ENCODE peak calls at places on chromosomes 13 and 19, in four cellular contexts. One of them, this sample, is unnamed. For H3K4me1 and H3K9me3, the result is how much of the 10 kb centered on the place peaks cover.

GRCh38 chr19:13228561-13228960 is 78.3 kb downstream of the IER2 start:
- DNase-seq in adipocyte: no peak
- DNase-seq in A549: peak
- DNase-seq in gastrocnemius medialis: no peak
- DNase-seq in this sample: no peak

GRCh38 chr19:12784394-12784870 is 6.9 kb upstream of the JUNB start:
- DNase-seq in adipocyte: peak
- DNase-seq in A549: no peak
- DNase-seq in gastrocnemius medialis: no peak
- DNase-seq in this sample: no peak

GRCh38 chr13:33303885-33304284 is 18.3 kb upstream of the STARD13 start:
- DNase-seq in adipocyte: peak
- DNase-seq in A549: peak
- DNase-seq in gastrocnemius medialis: no peak
- DNase-seq in this sample: peak

GRCh38 chr13:90800082-90800746 is 547.3 kb upstream of the MIR17HG start:
- DNase-seq in adipocyte: no peak
- DNase-seq in A549: no peak
- DNase-seq in gastrocnemius medialis: peak
- DNase-seq in this sample: no peak

GRCh38 chr19:42441047-42441440 is 1.7 kb downstream of the CXCL17 start:
- DNase-seq in adipocyte: no peak
- DNase-seq in A549: no peak
- DNase-seq in gastrocnemius medialis: no peak
- DNase-seq in this sample: no peak

GRCh38 chr13:20161275-20161950 is 561 bp upstream of the GJA3 start:
- DNase-seq in adipocyte: peak
- DNase-seq in A549: no peak
- DNase-seq in gastrocnemius medialis: no peak
- DNase-seq in this sample: no peak

GRCh38 chr19:28042516-28042915 is 1170.4 kb downstream of the UQCRFS1 start:
- DNase-seq in adipocyte: no peak
- DNase-seq in A549: no peak
- DNase-seq in gastrocnemius medialis: no peak
- DNase-seq in this sample: no peak

GRCh38 chr13:27583645-27584044 is 36.7 kb downstream of the LNX2 start:
- DNase-seq in adipocyte: no peak
- DNase-seq in A549: no peak
- DNase-seq in gastrocnemius medialis: no peak
- DNase-seq in this sample: peak

GRCh38 chr13:93794197-93794885 is 567.7 kb downstream of the GPC6 start:
- DNase-seq in adipocyte: no peak
- DNase-seq in A549: no peak
- DNase-seq in gastrocnemius medialis: no peak
- DNase-seq in this sample: no peak

GRCh38 chr19:4744451-4745170 is 21.0 kb upstream of the DPP9 start:
- DNase-seq in adipocyte: peak
- DNase-seq in A549: peak
- DNase-seq in gastrocnemius medialis: peak
- DNase-seq in this sample: peak

GRCh38 chr13:63433546-63434150 is 2018.0 kb upstream of the PCDH20 start:
- DNase-seq in adipocyte: peak
- DNase-seq in A549: peak
- DNase-seq in gastrocnemius medialis: no peak
- DNase-seq in this sample: peak

GRCh38 chr13:20680416-20681080 is 23.0 kb upstream of the IL17D start:
- DNase-seq in adipocyte: no peak
- DNase-seq in A549: no peak
- DNase-seq in gastrocnemius medialis: no peak
- DNase-seq in this sample: no peak

GRCh38 chr13:72255908-72256307 is 388.9 kb upstream of the DACH1 start:
- DNase-seq in adipocyte: peak
- DNase-seq in A549: peak
- DNase-seq in gastrocnemius medialis: no peak
- DNase-seq in this sample: peak

GRCh38 chr19:17097593-17098126 is 22.1 kb downstream of the MYO9B start:
- DNase-seq in adipocyte: peak
- DNase-seq in A549: peak
- DNase-seq in gastrocnemius medialis: no peak
- DNase-seq in this sample: no peak

GRCh38 chr19:27774827-27775226 is 1438.1 kb downstream of the UQCRFS1 start:
- DNase-seq in adipocyte: no peak
- DNase-seq in A549: peak
- DNase-seq in gastrocnemius medialis: no peak
- DNase-seq in this sample: no peak

GRCh38 chr13:34207334-34207733 is 389.4 kb downstream of the RFC3 start:
- DNase-seq in adipocyte: peak
- DNase-seq in A549: peak
- DNase-seq in gastrocnemius medialis: no peak
- DNase-seq in this sample: peak

GRCh38 chr19:39515551-39516191 is 732 bp downstream of the SELENOV start:
- DNase-seq in adipocyte: no peak
- DNase-seq in A549: no peak
- DNase-seq in gastrocnemius medialis: no peak
- DNase-seq in this sample: no peak

GRCh38 chr13:107807306-107808073 is 407.8 kb downstream of the LIG4 start:
- DNase-seq in adipocyte: no peak
- DNase-seq in A549: no peak
- DNase-seq in gastrocnemius medialis: no peak
- DNase-seq in this sample: peak

GRCh38 chr13:95264225-95264624 is 37.0 kb downstream of the ABCC4 start:
- DNase-seq in adipocyte: no peak
- DNase-seq in A549: no peak
- DNase-seq in gastrocnemius medialis: no peak
- DNase-seq in this sample: no peak

GRCh38 chr13:97798836-97799235 is 154.6 kb upstream of the IPO5 start:
- DNase-seq in adipocyte: peak
- DNase-seq in A549: no peak
- DNase-seq in gastrocnemius medialis: no peak
- DNase-seq in this sample: no peak

GRCh38 chr19:29804493-29804892 is 7.3 kb upstream of the CCNE1 start:
- DNase-seq in adipocyte: no peak
- DNase-seq in A549: no peak
- DNase-seq in gastrocnemius medialis: no peak
- DNase-seq in this sample: no peak

GRCh38 chr19:2494447-2495129 is 18.7 kb downstream of the GADD45B start:
- DNase-seq in adipocyte: peak
- DNase-seq in A549: peak
- DNase-seq in gastrocnemius medialis: peak
- DNase-seq in this sample: peak
- H3K4me1 ChIP-seq in adipocyte: under half
- H3K4me1 ChIP-seq in A549: half or more
- H3K4me1 ChIP-seq in gastrocnemius medialis: under half
- H3K4me1 ChIP-seq in this sample: under half

GRCh38 chr13:48069573-48069972 is 25.3 kb downstream of the MED4 start:
- DNase-seq in adipocyte: no peak
- DNase-seq in A549: no peak
- DNase-seq in gastrocnemius medialis: no peak
- DNase-seq in this sample: no peak
- H3K9me3 ChIP-seq in adipocyte: half or more
- H3K9me3 ChIP-seq in A549: under half
- H3K9me3 ChIP-seq in gastrocnemius medialis: under half
- H3K9me3 ChIP-seq in this sample: under half

GRCh38 chr19:21877976-21878375 is 42.0 kb upstream of the ZNF43 start:
- DNase-seq in adipocyte: no peak
- DNase-seq in A549: no peak
- DNase-seq in gastrocnemius medialis: no peak
- DNase-seq in this sample: no peak

GRCh38 chr19:21878646-21879045 is 42.7 kb upstream of the ZNF43 start:
- DNase-seq in adipocyte: no peak
- DNase-seq in A549: no peak
- DNase-seq in gastrocnemius medialis: no peak
- DNase-seq in this sample: no peak
- H3K4me1 ChIP-seq in adipocyte: under half
- H3K4me1 ChIP-seq in A549: under half
- H3K4me1 ChIP-seq in gastrocnemius medialis: under half
- H3K4me1 ChIP-seq in this sample: under half

DNA sequence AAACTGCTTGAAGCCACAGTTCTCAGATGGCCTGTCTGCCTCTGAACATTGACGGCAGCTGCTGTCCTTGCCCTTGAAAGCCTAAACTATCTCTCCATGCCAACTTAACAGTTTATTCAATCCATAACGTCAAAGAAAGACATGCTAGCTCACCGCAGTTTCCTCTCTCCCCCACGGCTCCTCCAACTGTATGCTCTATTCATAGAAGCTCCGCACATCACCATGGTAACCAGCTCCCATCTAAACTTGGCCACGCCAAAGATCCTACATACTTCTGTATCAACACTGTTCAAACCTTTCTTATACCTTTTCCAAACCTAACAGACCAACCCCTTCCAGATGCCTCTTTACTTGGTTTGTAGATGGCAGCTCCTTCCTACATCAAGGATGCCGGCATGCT is 48.6 kb downstream of the ZNF91 start:
- DNase-seq in adipocyte: no peak
- DNase-seq in A549: no peak
- DNase-seq in gastrocnemius medialis: no peak
- DNase-seq in this sample: no peak
- H3K9me3 ChIP-seq in adipocyte: half or more
- H3K9me3 ChIP-seq in A549: half or more
- H3K9me3 ChIP-seq in gastrocnemius medialis: under half
- H3K9me3 ChIP-seq in this sample: under half

GRCh38 chr13:113646921-113647340 is 11.1 kb downstream of the ATP4B start:
- DNase-seq in adipocyte: no peak
- DNase-seq in A549: no peak
- DNase-seq in gastrocnemius medialis: no peak
- DNase-seq in this sample: no peak
- H3K4me1 ChIP-seq in adipocyte: under half
- H3K4me1 ChIP-seq in A549: under half
- H3K4me1 ChIP-seq in gastrocnemius medialis: under half
- H3K4me1 ChIP-seq in this sample: under half

GRCh38 chr13:74082741-74083160 is 51.5 kb downstream of the KLF12 start:
- DNase-seq in adipocyte: no peak
- DNase-seq in A549: no peak
- DNase-seq in gastrocnemius medialis: no peak
- DNase-seq in this sample: no peak

GRCh38 chr13:74087304-74087703 is 46.9 kb downstream of the KLF12 start:
- DNase-seq in adipocyte: no peak
- DNase-seq in A549: no peak
- DNase-seq in gastrocnemius medialis: no peak
- DNase-seq in this sample: no peak

GRCh38 chr13:74090397-74090796 is 43.8 kb downstream of the KLF12 start:
- DNase-seq in adipocyte: no peak
- DNase-seq in A549: no peak
- DNase-seq in gastrocnemius medialis: no peak
- DNase-seq in this sample: peak

GRCh38 chr13:74080762-74081161 is 53.4 kb downstream of the KLF12 start:
- DNase-seq in adipocyte: no peak
- DNase-seq in A549: no peak
- DNase-seq in gastrocnemius medialis: no peak
- DNase-seq in this sample: no peak

GRCh38 chr13:74084375-74084902 is 49.8 kb downstream of the KLF12 start:
- DNase-seq in adipocyte: no peak
- DNase-seq in A549: no peak
- DNase-seq in gastrocnemius medialis: no peak
- DNase-seq in this sample: no peak
- H3K9me3 ChIP-seq in adipocyte: under half
- H3K9me3 ChIP-seq in A549: under half
- H3K9me3 ChIP-seq in gastrocnemius medialis: under half
- H3K9me3 ChIP-seq in this sample: under half

GRCh38 chr19:6116749-6117430 is 6.6 kb upstream of the RFX2 start:
- DNase-seq in adipocyte: no peak
- DNase-seq in A549: no peak
- DNase-seq in gastrocnemius medialis: no peak
- DNase-seq in this sample: no peak
- H3K4me1 ChIP-seq in adipocyte: under half
- H3K4me1 ChIP-seq in A549: under half
- H3K4me1 ChIP-seq in gastrocnemius medialis: under half
- H3K4me1 ChIP-seq in this sample: under half

This sample was measured in astrocyte.